ENCODE peak calls at places on chromosome 1, in four cellular contexts. One of them, this sample, is unnamed. For H3K36me3, the result is how much of the 10 kb centered on the place peaks cover.

GRCh38 chr1:90948301-90948700 is 73.5 kb downstream of the ZNF644 start:
- DNase-seq in small intestine: no peak
- DNase-seq in heart right ventricle: no peak
- DNase-seq in SK-N-SH: no peak
- DNase-seq in this sample: no peak

GRCh38 chr1:65762081-65762862 is 30.4 kb upstream of the PDE4B start:
- DNase-seq in heart right ventricle: no peak
- DNase-seq in SK-N-SH: no peak
- DNase-seq in small intestine: no peak
- DNase-seq in this sample: peak

GRCh38 chr1:94285026-94285654 is 47.8 kb upstream of the ARHGAP29 start:
- DNase-seq in small intestine: peak
- DNase-seq in heart right ventricle: no peak
- DNase-seq in SK-N-SH: no peak
- DNase-seq in this sample: no peak

GRCh38 chr1:151443846-151444790 is 15.2 kb downstream of the POGZ start:
- DNase-seq in SK-N-SH: peak
- DNase-seq in small intestine: peak
- DNase-seq in heart right ventricle: no peak
- DNase-seq in this sample: peak

GRCh38 chr1:108646661-108647269 is 14.1 kb downstream of the HENMT1 start:
- DNase-seq in SK-N-SH: no peak
- DNase-seq in heart right ventricle: peak
- DNase-seq in small intestine: peak
- DNase-seq in this sample: no peak

GRCh38 chr1:206930210-206930798 is 8.6 kb upstream of the FCMR start:
- DNase-seq in SK-N-SH: no peak
- DNase-seq in small intestine: peak
- DNase-seq in heart right ventricle: no peak
- DNase-seq in this sample: no peak

GRCh38 chr1:47940779-47941178 is 56.4 kb downstream of the TRABD2B start:
- DNase-seq in SK-N-SH: no peak
- DNase-seq in small intestine: no peak
- DNase-seq in heart right ventricle: no peak
- DNase-seq in this sample: no peak

GRCh38 chr1:92679980-92680379 is 104.9 kb downstream of the EVI5 start:
- DNase-seq in small intestine: no peak
- DNase-seq in SK-N-SH: no peak
- DNase-seq in heart right ventricle: no peak
- DNase-seq in this sample: no peak

GRCh38 chr1:105437847-105438246 is 1618.6 kb upstream of the PRMT6 start:
- DNase-seq in SK-N-SH: no peak
- DNase-seq in heart right ventricle: no peak
- DNase-seq in small intestine: no peak
- DNase-seq in this sample: no peak

GRCh38 chr1:24203404-24203803 is 16.3 kb upstream of the IFNLR1 start:
- DNase-seq in heart right ventricle: no peak
- DNase-seq in small intestine: peak
- DNase-seq in SK-N-SH: no peak
- DNase-seq in this sample: no peak

GRCh38 chr1:115136706-115137105 is 47.4 kb upstream of the TSPAN2 start:
- DNase-seq in SK-N-SH: no peak
- DNase-seq in heart right ventricle: no peak
- DNase-seq in small intestine: no peak
- DNase-seq in this sample: no peak

GRCh38 chr1:200959341-200959985 is 64.1 kb downstream of the KIF21B start:
- DNase-seq in SK-N-SH: no peak
- DNase-seq in heart right ventricle: no peak
- DNase-seq in small intestine: no peak
- DNase-seq in this sample: peak

GRCh38 chr1:218568962-218569530 is 223.9 kb downstream of the TGFB2 start:
- DNase-seq in heart right ventricle: no peak
- DNase-seq in small intestine: no peak
- DNase-seq in SK-N-SH: no peak
- DNase-seq in this sample: no peak

GRCh38 chr1:57112148-57112547 is 146.3 kb upstream of the C8B start:
- DNase-seq in small intestine: no peak
- DNase-seq in SK-N-SH: no peak
- DNase-seq in heart right ventricle: no peak
- DNase-seq in this sample: peak

GRCh38 chr1:25193151-25193742 is 39.1 kb downstream of the SYF2 start:
- DNase-seq in small intestine: peak
- DNase-seq in SK-N-SH: no peak
- DNase-seq in heart right ventricle: no peak
- DNase-seq in this sample: peak

GRCh38 chr1:108583757-108584156 is 23.9 kb downstream of the EEIG2 start:
- DNase-seq in heart right ventricle: no peak
- DNase-seq in SK-N-SH: no peak
- DNase-seq in small intestine: no peak
- DNase-seq in this sample: no peak

DNA sequence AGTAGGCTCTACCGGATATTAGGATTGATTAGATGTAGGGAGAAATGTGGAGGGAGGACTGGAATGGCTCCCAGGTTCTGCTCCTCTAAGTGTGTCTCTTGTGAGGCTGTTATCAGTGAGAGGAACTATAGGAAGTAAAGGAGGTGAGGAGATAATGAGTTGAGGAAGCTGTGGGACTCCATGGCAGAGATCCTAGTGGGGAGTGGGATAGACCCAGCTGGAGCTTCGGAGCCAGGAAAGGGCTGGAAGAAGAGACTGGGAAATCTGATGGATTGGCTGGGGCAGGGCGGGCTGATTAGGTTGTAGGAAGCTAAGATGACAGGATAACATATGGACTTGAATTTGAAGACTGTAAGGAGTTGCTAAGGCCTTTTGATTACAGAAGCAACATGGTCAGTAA is 14.8 kb upstream of the BCL9 start:
- DNase-seq in heart right ventricle: no peak
- DNase-seq in small intestine: no peak
- DNase-seq in SK-N-SH: no peak
- DNase-seq in this sample: no peak
- H3K4me3 ChIP-seq in heart right ventricle: no peak
- H3K4me3 ChIP-seq in small intestine: no peak
- H3K4me3 ChIP-seq in SK-N-SH: no peak
- H3K4me3 ChIP-seq in this sample: no peak

GRCh38 chr1:223018534-223018933 is 124.5 kb downstream of the TLR5 start:
- DNase-seq in SK-N-SH: no peak
- DNase-seq in heart right ventricle: no peak
- DNase-seq in small intestine: no peak
- DNase-seq in this sample: no peak
- H3K36me3 ChIP-seq in SK-N-SH: under half
- H3K36me3 ChIP-seq in heart right ventricle: under half
- H3K36me3 ChIP-seq in small intestine: under half
- H3K36me3 ChIP-seq in this sample: under half

GRCh38 chr1:156496211-156496761 is 4.3 kb downstream of the MEF2D start:
- DNase-seq in SK-N-SH: no peak
- DNase-seq in small intestine: no peak
- DNase-seq in heart right ventricle: no peak
- DNase-seq in this sample: no peak
- H3K4me3 ChIP-seq in SK-N-SH: no peak
- H3K4me3 ChIP-seq in small intestine: no peak
- H3K4me3 ChIP-seq in heart right ventricle: peak
- H3K4me3 ChIP-seq in this sample: no peak

GRCh38 chr1:187275346-187275745 is 446.6 kb downstream of the PLA2G4A start:
- DNase-seq in SK-N-SH: no peak
- DNase-seq in small intestine: no peak
- DNase-seq in heart right ventricle: no peak
- DNase-seq in this sample: no peak

GRCh38 chr1:187267745-187268277 is 439.1 kb downstream of the PLA2G4A start:
- DNase-seq in SK-N-SH: no peak
- DNase-seq in small intestine: no peak
- DNase-seq in heart right ventricle: no peak
- DNase-seq in this sample: no peak

GRCh38 chr1:187266051-187266450 is 437.3 kb downstream of the PLA2G4A start:
- DNase-seq in heart right ventricle: no peak
- DNase-seq in small intestine: no peak
- DNase-seq in SK-N-SH: no peak
- DNase-seq in this sample: no peak

GRCh38 chr1:187264995-187265602 is 436.4 kb downstream of the PLA2G4A start:
- DNase-seq in heart right ventricle: no peak
- DNase-seq in small intestine: peak
- DNase-seq in SK-N-SH: peak
- DNase-seq in this sample: peak

GRCh38 chr1:187270256-187270655 is 441.5 kb downstream of the PLA2G4A start:
- DNase-seq in heart right ventricle: no peak
- DNase-seq in SK-N-SH: no peak
- DNase-seq in small intestine: peak
- DNase-seq in this sample: no peak
- H3K36me3 ChIP-seq in heart right ventricle: under half
- H3K36me3 ChIP-seq in SK-N-SH: under half
- H3K36me3 ChIP-seq in small intestine: under half
- H3K36me3 ChIP-seq in this sample: under half

GRCh38 chr1:208132287-208132882 is 111.8 kb downstream of the PLXNA2 start:
- DNase-seq in small intestine: peak
- DNase-seq in heart right ventricle: peak
- DNase-seq in SK-N-SH: peak
- DNase-seq in this sample: peak
- H3K4me3 ChIP-seq in small intestine: no peak
- H3K4me3 ChIP-seq in heart right ventricle: no peak
- H3K4me3 ChIP-seq in SK-N-SH: no peak
- H3K4me3 ChIP-seq in this sample: peak

GRCh38 chr1:204692320-204692851 is 6.8 kb upstream of the LRRN2 start:
- DNase-seq in small intestine: no peak
- DNase-seq in heart right ventricle: no peak
- DNase-seq in SK-N-SH: peak
- DNase-seq in this sample: peak

GRCh38 chr1:204685236-204686006 is at the start of gene LRRN2:
- DNase-seq in SK-N-SH: peak
- DNase-seq in heart right ventricle: peak
- DNase-seq in small intestine: peak
- DNase-seq in this sample: peak

GRCh38 chr1:204684551-204685235 is 845 bp downstream of the LRRN2 start:
- DNase-seq in small intestine: no peak
- DNase-seq in SK-N-SH: no peak
- DNase-seq in heart right ventricle: peak
- DNase-seq in this sample: peak

GRCh38 chr1:204688007-204688406 is 2.5 kb upstream of the LRRN2 start:
- DNase-seq in heart right ventricle: no peak
- DNase-seq in small intestine: no peak
- DNase-seq in SK-N-SH: no peak
- DNase-seq in this sample: no peak

GRCh38 chr1:204688776-204689175 is 3.2 kb upstream of the LRRN2 start:
- DNase-seq in small intestine: no peak
- DNase-seq in heart right ventricle: no peak
- DNase-seq in SK-N-SH: no peak
- DNase-seq in this sample: no peak
- H3K36me3 ChIP-seq in small intestine: under half
- H3K36me3 ChIP-seq in heart right ventricle: under half
- H3K36me3 ChIP-seq in SK-N-SH: under half
- H3K36me3 ChIP-seq in this sample: under half

DNA sequence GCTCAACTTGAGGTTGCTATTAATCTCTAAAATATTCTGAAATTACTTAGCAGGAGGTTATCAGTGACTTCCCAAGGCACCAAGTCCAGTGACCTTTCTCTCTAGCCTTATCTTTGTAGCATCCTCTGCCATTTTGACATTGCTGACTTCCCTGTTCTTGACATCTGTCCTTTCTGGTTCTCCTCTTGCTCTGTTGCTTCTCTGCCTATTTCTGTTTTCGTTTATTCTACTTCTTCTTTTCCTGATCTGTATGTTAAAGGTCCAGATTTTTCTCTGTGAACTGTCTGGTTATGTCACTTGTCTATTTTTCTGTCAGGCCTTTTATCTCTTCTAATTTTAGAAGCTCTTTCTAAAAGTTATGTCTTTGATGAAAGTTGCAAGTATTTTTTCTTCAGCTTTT is 178.8 kb downstream of the VPS13D start:
- DNase-seq in heart right ventricle: no peak
- DNase-seq in SK-N-SH: no peak
- DNase-seq in small intestine: no peak
- DNase-seq in this sample: no peak
- H3K4me3 ChIP-seq in heart right ventricle: no peak
- H3K4me3 ChIP-seq in SK-N-SH: no peak
- H3K4me3 ChIP-seq in small intestine: no peak
- H3K4me3 ChIP-seq in this sample: no peak

DNA sequence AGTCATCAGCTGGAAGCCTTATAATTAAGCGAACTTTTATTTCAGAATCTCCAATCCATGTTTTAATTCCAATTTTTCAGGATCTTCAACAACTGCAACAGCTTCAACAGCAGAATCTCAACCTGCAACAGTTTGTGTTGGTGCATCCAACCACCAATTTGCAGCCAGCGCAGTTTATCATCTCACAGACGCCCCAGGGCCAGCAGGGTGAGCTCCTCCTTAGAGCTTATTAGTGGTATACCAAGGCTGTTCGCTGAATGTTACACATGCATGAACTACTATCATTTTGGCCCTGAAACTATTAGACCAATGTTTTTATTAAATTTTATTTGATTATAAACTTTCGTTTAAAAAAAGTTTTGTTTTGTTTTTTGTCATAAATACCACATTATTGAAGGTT is 142.4 kb downstream of the CD247 start:
- DNase-seq in heart right ventricle: no peak
- DNase-seq in SK-N-SH: no peak
- DNase-seq in small intestine: no peak
- DNase-seq in this sample: no peak
- H3K36me3 ChIP-seq in heart right ventricle: under half
- H3K36me3 ChIP-seq in SK-N-SH: under half
- H3K36me3 ChIP-seq in small intestine: under half
- H3K36me3 ChIP-seq in this sample: under half